ENCODE peak calls at places on chromosomes 4 and X, in four cellular contexts. N is GM04504, U is Calu3, F is HCEC 1CT. V is an unnamed sample.
A peak's percentile ranks its signal among the peaks of the same experiment; 100 is the strongest.

GRCh38 chr4:6463311-6464289 is 8.8 kb downstream of the PPP2R2C start:
- DNase-seq in U (no peak), F (no peak), N (no peak), V (no peak)

GRCh38 chr4:69731826-69732225 is 28.6 kb downstream of the SULT1B1 start:
- DNase-seq in N (no peak), F (no peak), U (no peak), V (no peak)

GRCh38 chr4:82678046-82678445 is 116.3 kb upstream of the TMEM150C start:
- DNase-seq in U (no peak), N (no peak), F (no peak), V (no peak)

GRCh38 chr4:8322794-8323704 is 53.5 kb downstream of the HTRA3 start:
- DNase-seq in U (no peak), N (no peak), F (no peak), V (no peak)

GRCh38 chrX:69029696-69030245 is 135.5 kb downstream of the PJA1 start:
- DNase-seq in U (no peak), F (no peak), N (no peak), V (no peak)

GRCh38 chrX:122026665-122027064 is 979.3 kb downstream of the GLUD2 start:
- DNase-seq in U (no peak), N (no peak), F (no peak), V (no peak)

GRCh38 chr4:152536545-152537182 is 772 bp upstream of the FBXW7 start:
- DNase-seq in N (no peak), F (peak; percentile 35), U (no peak), V (no peak)

GRCh38 chr4:118718511-118719170 is 33.4 kb downstream of the METTL14 start:
- DNase-seq in U (no peak), F (no peak), N (no peak), V (peak; percentile 8)

GRCh38 chr4:22595684-22596083 is 79.8 kb upstream of the ADGRA3 start:
- DNase-seq in F (no peak), U (no peak), N (no peak), V (no peak)

GRCh38 chr4:184328022-184328736 is 110.5 kb upstream of the ENPP6 start:
- DNase-seq in U (no peak), N (no peak), F (no peak), V (no peak)

GRCh38 chrX:1487401-1487800 is 34.7 kb upstream of the ASMTL start:
- DNase-seq in F (no peak), N (no peak), U (no peak), V (no peak)

GRCh38 chrX:32289356-32289755 is 922.0 kb downstream of the DMD start:
- DNase-seq in U (no peak), N (no peak), F (no peak), V (peak; percentile 35)

GRCh38 chrX:13653022-13653693 is at the start of gene TCEANC:
- DNase-seq in F (peak; percentile 95), N (peak; percentile 98), U (peak; percentile 95), V (peak; percentile 97)

GRCh38 chr4:113979157-113979972 is at the start of gene ARSJ:
- DNase-seq in U (peak; percentile 37), N (peak; percentile 54), F (peak; percentile 66), V (peak; percentile 2)

GRCh38 chr4:53582194-53582593 is 9.1 kb downstream of the LNX1 start:
- DNase-seq in N (no peak), F (no peak), U (no peak), V (no peak)

V was measured in trophoblast cell.